ENCODE peak calls at places on chromosomes 16 and 17, in five cellular contexts. One of them, this sample, is unnamed.
A peak's percentile ranks its signal among the peaks of the same experiment; 100 is the strongest.

GRCh38 chr17:6752068-6752909 is 3.6 kb upstream of the XAF1 start:
- DNase-seq in CD4-positive, alpha-beta T cell: no peak
- DNase-seq in left colon: peak; percentile 34
- DNase-seq in anterior cingulate cortex: no peak
- DNase-seq in A549: no peak
- DNase-seq in this sample: no peak

GRCh38 chr17:41338961-41339485 is 11.6 kb downstream of the KRT33A start:
- DNase-seq in CD4-positive, alpha-beta T cell: no peak
- DNase-seq in left colon: no peak
- DNase-seq in anterior cingulate cortex: no peak
- DNase-seq in A549: no peak
- DNase-seq in this sample: no peak

GRCh38 chr16:14455577-14455976 is 174.5 kb downstream of the PARN start:
- DNase-seq in A549: no peak
- DNase-seq in CD4-positive, alpha-beta T cell: no peak
- DNase-seq in left colon: no peak
- DNase-seq in anterior cingulate cortex: no peak
- DNase-seq in this sample: no peak

GRCh38 chr17:55635253-55635766 is 87.4 kb downstream of the TMEM100 start:
- DNase-seq in A549: no peak
- DNase-seq in anterior cingulate cortex: no peak
- DNase-seq in left colon: no peak
- DNase-seq in CD4-positive, alpha-beta T cell: no peak
- DNase-seq in this sample: no peak

GRCh38 chr17:77778636-77779524 is 179.6 kb upstream of the TNRC6C start:
- DNase-seq in left colon: peak; percentile 75
- DNase-seq in CD4-positive, alpha-beta T cell: no peak
- DNase-seq in anterior cingulate cortex: peak; percentile 86
- DNase-seq in A549: no peak
- DNase-seq in this sample: peak; percentile 94

GRCh38 chr17:78137392-78138203 is 7.0 kb downstream of the TMC8 start:
- DNase-seq in CD4-positive, alpha-beta T cell: peak; percentile 40
- DNase-seq in A549: no peak
- DNase-seq in anterior cingulate cortex: no peak
- DNase-seq in left colon: no peak
- DNase-seq in this sample: no peak

GRCh38 chr17:45384047-45384799 is 48.4 kb downstream of the ARHGAP27 start:
- DNase-seq in CD4-positive, alpha-beta T cell: no peak
- DNase-seq in A549: no peak
- DNase-seq in left colon: no peak
- DNase-seq in anterior cingulate cortex: no peak
- DNase-seq in this sample: no peak

GRCh38 chr17:36938566-36939058 is 1.3 kb downstream of the LHX1 start:
- DNase-seq in anterior cingulate cortex: no peak
- DNase-seq in left colon: no peak
- DNase-seq in CD4-positive, alpha-beta T cell: no peak
- DNase-seq in A549: no peak
- DNase-seq in this sample: no peak

This sample was measured in amygdala.